ENCODE peak calls at places on chromosomes 12 and 14, in six cellular contexts. M, B, U, A, G and H are unnamed samples.

GRCh38 chr14:32167907-32168306 is 33.9 kb upstream of the RNU6-7 start:
- DNase-seq in G (no peak), M (no peak), A (no peak), U (no peak), B (no peak), H (no peak)

GRCh38 chr14:61342486-61342885 is 21.1 kb downstream of the PRKCH start:
- DNase-seq in M (no peak), U (no peak), G (peak), B (no peak), A (no peak), H (no peak)

GRCh38 chr14:71594828-71595227 is 337.4 kb upstream of the RGS6 start:
- DNase-seq in A (no peak), M (no peak), B (no peak), G (peak), U (no peak), H (no peak)

GRCh38 chr14:75162631-75163030 is 13.8 kb downstream of the TMED10 start:
- DNase-seq in U (no peak), B (no peak), M (no peak), A (no peak), G (no peak), H (no peak)

GRCh38 chr12:45121224-45121623 is 70.3 kb upstream of the DBX2 start:
- DNase-seq in M (no peak), A (no peak), B (peak), U (no peak), G (no peak), H (no peak)

GRCh38 chr12:29743801-29744200 is 39.9 kb downstream of the TMTC1 start:
- DNase-seq in M (no peak), B (peak), U (no peak), A (no peak), G (no peak), H (no peak)

GRCh38 chr12:93146278-93146939 is 217.3 kb upstream of the EEA1 start:
- DNase-seq in A (no peak), U (no peak), M (no peak), B (peak), G (no peak), H (no peak)

GRCh38 chr14:64611358-64612020 is 61.7 kb downstream of the PPP1R36 start:
- DNase-seq in G (no peak), M (no peak), A (no peak), U (no peak), B (peak), H (no peak)

GRCh38 chr14:61064866-61065265 is 83.8 kb downstream of the SLC38A6 start:
- DNase-seq in B (no peak), U (no peak), M (no peak), A (no peak), G (no peak), H (no peak)

GRCh38 chr12:116284401-116284800 is 6.9 kb upstream of the MED13L start:
- DNase-seq in M (peak), U (no peak), G (no peak), B (no peak), A (no peak), H (no peak)

GRCh38 chr12:19140381-19141236 is 11.1 kb downstream of the PLEKHA5 start:
- DNase-seq in A (no peak), M (no peak), U (no peak), B (no peak), G (no peak), H (no peak)

GRCh38 chr12:126189856-126190255 is 1124.6 kb downstream of the AACS start:
- DNase-seq in B (no peak), M (no peak), U (no peak), G (no peak), A (no peak), H (no peak)

GRCh38 chr14:52848626-52849025 is 57.2 kb upstream of the GNPNAT1 start:
- DNase-seq in U (no peak), G (no peak), M (no peak), B (no peak), A (no peak), H (no peak)

GRCh38 chr12:90029317-90029716 is 320.7 kb upstream of the ATP2B1 start:
- DNase-seq in A (no peak), B (no peak), G (no peak), U (no peak), M (no peak), H (no peak)

GRCh38 chr14:21852061-21852664 is 178.5 kb upstream of the OR4E1 start:
- DNase-seq in B (peak), U (peak), A (no peak), G (peak), M (peak), H (no peak)

GRCh38 chr12:87801860-87802720 is 227.1 kb downstream of the C12orf50 start:
- DNase-seq in G (no peak), B (peak), M (no peak), A (no peak), U (no peak), H (no peak)

GRCh38 chr14:77882098-77882497 is 82.2 kb downstream of the ADCK1 start:
- DNase-seq in U (no peak), A (peak), B (peak), M (no peak), G (peak), H (no peak)

GRCh38 chr12:73947627-73948026 is 590.0 kb upstream of the ATXN7L3B start:
- DNase-seq in G (no peak), B (no peak), M (no peak), A (no peak), U (no peak), H (no peak)

GRCh38 chr14:34172477-34173368 is 221.8 kb upstream of the EGLN3 start:
- DNase-seq in U (no peak), A (peak), G (no peak), B (no peak), M (no peak), H (no peak)

GRCh38 chr14:21631084-21631483 is 3.7 kb downstream of the OR10G2 start:
- DNase-seq in U (no peak), M (no peak), B (peak), A (no peak), G (no peak), H (no peak)